ENCODE peak calls at places on chromosomes 4 and X, in nine cellular contexts. X is stimulated activated CD4-positive, alpha-beta T cell treated with anti-CD3 and anti-CD28 coated beads, Interleukin-15, amount 100 ng/mL, for 1 hour; J is nephron progenitor cell; U is sigmoid colon; H is stimulated activated CD8-positive, alpha-beta memory T cell treated with anti-CD3 and anti-CD28 coated beads, Interleukin-4, amount 100 ng/mL, for 1 hour; B is GM03348; V is suprapubic skin; M is brain pericyte; K is IMR-90. Z is an unnamed sample.

GRCh38 chr4:31081375-31081774 is 361.2 kb downstream of the PCDH7 start:
- DNase-seq in M (no peak), U (no peak), J (no peak), V (no peak), H (no peak), X (no peak), B (peak), K (peak), Z (peak)

GRCh38 chr4:75254745-75255144 is 259.5 kb downstream of the RCHY1 start:
- DNase-seq in B (no peak), J (no peak), V (no peak), X (no peak), K (no peak), U (no peak), H (no peak), M (no peak), Z (peak)

GRCh38 chr4:103754844-103755243 is 35.1 kb upstream of the TACR3 start:
- DNase-seq in U (no peak), H (no peak), J (no peak), K (no peak), B (no peak), X (no peak), V (no peak), M (no peak), Z (peak)

GRCh38 chr4:64727960-64728359 is 318.7 kb upstream of the TECRL start:
- DNase-seq in U (no peak), X (no peak), B (no peak), M (no peak), J (no peak), V (no peak), H (no peak), K (no peak), Z (no peak)

GRCh38 chr4:102562995-102563394 is 61.8 kb downstream of the NFKB1 start:
- DNase-seq in U (no peak), J (no peak), H (no peak), B (peak), V (no peak), X (no peak), M (no peak), K (peak), Z (no peak)

GRCh38 chr4:17962171-17962570 is 59.4 kb downstream of the LCORL start:
- DNase-seq in X (no peak), B (peak), K (peak), H (no peak), M (no peak), U (no peak), J (no peak), V (no peak), Z (no peak)

GRCh38 chrX:2614911-2615310 is 76.2 kb upstream of the CD99 start:
- DNase-seq in M (no peak), K (peak), X (no peak), H (no peak), V (no peak), U (no peak), B (peak), J (no peak), Z (peak)

GRCh38 chr4:35934370-35934981 is 309.8 kb downstream of the ARAP2 start:
- DNase-seq in M (no peak), U (no peak), B (peak), X (no peak), H (no peak), V (no peak), K (peak), J (peak), Z (peak)

GRCh38 chrX:48003367-48003757 is 427 bp downstream of the ZNF182 start:
- DNase-seq in U (no peak), M (no peak), X (no peak), J (peak), V (no peak), B (no peak), K (no peak), H (no peak), Z (no peak)

GRCh38 chr4:108852691-108853090 is 89.8 kb upstream of the ETNPPL start:
- DNase-seq in X (no peak), B (no peak), U (no peak), V (no peak), H (no peak), J (no peak), M (no peak), K (no peak), Z (no peak)

GRCh38 chrX:134537179-134537945 is 77.4 kb downstream of the HPRT1 start:
- DNase-seq in H (no peak), J (no peak), X (no peak), M (no peak), V (no peak), K (peak), B (peak), U (no peak), Z (peak)

GRCh38 chr4:154586296-154587033 is 4.1 kb downstream of the FGA start:
- DNase-seq in B (no peak), H (no peak), V (no peak), J (no peak), U (no peak), M (no peak), K (no peak), X (no peak), Z (no peak)

GRCh38 chr4:46270986-46271596 is 118.8 kb downstream of the GABRA2 start:
- DNase-seq in V (no peak), B (peak), M (no peak), K (peak), H (no peak), X (no peak), U (no peak), J (no peak), Z (peak)

GRCh38 chr4:140568507-140569306 is at the start of gene UCP1:
- DNase-seq in B (peak), K (no peak), V (peak), H (no peak), J (peak), U (no peak), M (no peak), X (no peak), Z (no peak)

GRCh38 chrX:24093746-24094145 is 39.0 kb downstream of the EIF2S3 start:
- DNase-seq in X (no peak), U (no peak), K (no peak), J (no peak), V (no peak), B (no peak), M (no peak), H (no peak), Z (no peak)

GRCh38 chr4:73735231-73735630 is 5.1 kb upstream of the CXCL8 start:
- DNase-seq in X (no peak), B (peak), V (no peak), U (no peak), M (no peak), K (peak), H (no peak), J (no peak), Z (peak)

GRCh38 chr4:148284526-148285193 is 157.6 kb downstream of the NR3C2 start:
- DNase-seq in U (no peak), X (no peak), M (no peak), J (no peak), B (no peak), K (no peak), V (no peak), H (no peak), Z (no peak)

GRCh38 chrX:130994671-130995070 is 63.5 kb upstream of the ARHGAP36 start:
- DNase-seq in H (no peak), J (peak), M (no peak), U (no peak), V (no peak), B (peak), K (peak), X (no peak), Z (peak)

GRCh38 chrX:155857561-155857960 is 23.6 kb upstream of the VAMP7 start:
- DNase-seq in K (no peak), M (no peak), H (no peak), U (no peak), V (no peak), X (no peak), B (no peak), J (no peak), Z (peak)

GRCh38 chrX:87808576-87809243 is 291.1 kb downstream of the KLHL4 start:
- DNase-seq in B (no peak), U (no peak), K (no peak), X (no peak), V (no peak), J (no peak), H (no peak), M (no peak), Z (no peak)

GRCh38 chr4:2831611-2832308 is 11.9 kb upstream of the ADD1 start:
- DNase-seq in H (no peak), J (no peak), B (no peak), V (no peak), X (no peak), M (no peak), U (peak), K (no peak), Z (no peak)

GRCh38 chrX:110044531-110045249 is 41.8 kb downstream of the TMEM164 start:
- DNase-seq in H (no peak), J (no peak), U (no peak), V (no peak), K (no peak), X (no peak), M (no peak), B (no peak), Z (no peak)

GRCh38 chrX:920234-920799 is 289.7 kb downstream of the SHOX start:
- DNase-seq in V (no peak), X (no peak), J (peak), K (no peak), U (no peak), M (no peak), H (no peak), B (peak), Z (no peak)

GRCh38 chrX:37609727-37610126 is 38.3 kb downstream of the LANCL3 start:
- DNase-seq in U (no peak), V (no peak), K (no peak), H (no peak), B (no peak), J (no peak), M (no peak), X (no peak), Z (no peak)

GRCh38 chrX:154403858-154404257 is 5.2 kb downstream of the DNASE1L1 start:
- DNase-seq in V (no peak), X (no peak), H (no peak), B (no peak), M (no peak), K (no peak), U (no peak), J (no peak), Z (no peak)

GRCh38 chrX:40152173-40152705 is 54.5 kb upstream of the BCOR start:
- DNase-seq in K (no peak), B (peak), M (no peak), V (no peak), U (peak), H (no peak), X (no peak), J (peak), Z (no peak)

GRCh38 chr4:84238247-84239090 is 260.6 kb downstream of the NKX6-1 start:
- DNase-seq in K (peak), V (no peak), M (peak), U (no peak), B (peak), H (no peak), X (no peak), J (no peak), Z (no peak)

GRCh38 chr4:666436-666810 is 7.7 kb downstream of the ATP5ME start:
- DNase-seq in K (no peak), M (no peak), J (no peak), V (no peak), X (no peak), B (no peak), U (peak), H (no peak), Z (no peak)

Z was measured in fibroblast of pulmonary artery.